ENCODE peak calls at places on chromosome 11, in six cellular contexts. J is left ventricle myocardium inferior; Q is lower lobe of right lung; S is CD8-positive, alpha-beta T cell; U is Peyer's patch; N is mammary epithelial cell. R is an unnamed sample. For H3K9me3, the result is how much of the 10 kb centered on the place peaks cover.

GRCh38 chr11:33383920-33384209 is 126.7 kb downstream of the HIPK3 start:
- DNase-seq in Q (no peak), N (no peak), U (no peak), J (no peak), S (no peak), R (no peak)

GRCh38 chr11:132177106-132177505 is 806.7 kb downstream of the NTM start:
- DNase-seq in J (no peak), S (no peak), Q (no peak), N (peak), U (no peak), R (no peak)

GRCh38 chr11:93225642-93226041 is 27.9 kb upstream of the SLC36A4 start:
- DNase-seq in U (no peak), S (no peak), J (no peak), Q (no peak), N (no peak), R (no peak)

GRCh38 chr11:98616256-98616655 is 404.5 kb upstream of the CNTN5 start:
- DNase-seq in N (no peak), J (no peak), U (no peak), S (no peak), Q (no peak), R (no peak)

GRCh38 chr11:93389737-93390136 is 59.2 kb downstream of the DEUP1 start:
- DNase-seq in Q (no peak), N (peak), U (no peak), S (no peak), J (no peak), R (no peak)

GRCh38 chr11:34459507-34460162 is 20.9 kb downstream of the CAT start:
- DNase-seq in S (no peak), Q (no peak), U (no peak), J (no peak), N (no peak), R (no peak)

GRCh38 chr11:7688238-7688826 is 15.0 kb upstream of the CYB5R2 start:
- DNase-seq in Q (no peak), U (no peak), J (no peak), N (peak), S (no peak), R (no peak)

GRCh38 chr11:316031-316701 is 2.3 kb downstream of the IFITM1 start:
- DNase-seq in J (peak), N (no peak), U (peak), Q (peak), S (peak), R (peak)

GRCh38 chr11:101880208-101880607 is 34.6 kb upstream of the CEP126 start:
- DNase-seq in N (peak), Q (no peak), S (no peak), U (no peak), J (no peak), R (no peak)

GRCh38 chr11:127110542-127110941 is 110.0 kb upstream of the KIRREL3 start:
- DNase-seq in N (no peak), Q (no peak), J (no peak), U (no peak), S (no peak), R (no peak)

GRCh38 chr11:128725630-128726461 is 32.0 kb downstream of the FLI1 start:
- DNase-seq in S (peak), J (no peak), U (peak), Q (no peak), N (peak), R (no peak)

GRCh38 chr11:42465613-42466012 is 846.2 kb upstream of the API5 start:
- DNase-seq in S (no peak), Q (no peak), U (no peak), J (no peak), N (no peak), R (no peak)

GRCh38 chr11:106389096-106389495 is 311.6 kb downstream of the AASDHPPT start:
- DNase-seq in S (no peak), Q (no peak), J (no peak), N (peak), U (no peak), R (no peak)

GRCh38 chr11:3006505-3007260 is 14.6 kb upstream of the NAP1L4 start:
- DNase-seq in Q (peak), U (no peak), N (no peak), S (peak), J (no peak), R (peak)

GRCh38 chr11:65625628-65626342 is 10.2 kb downstream of the PCNX3 start:
- DNase-seq in J (peak), N (no peak), U (peak), Q (peak), S (peak), R (peak)

GRCh38 chr11:8512547-8512946 is 81.5 kb downstream of the STK33 start:
- DNase-seq in S (no peak), N (peak), U (no peak), J (no peak), Q (no peak), R (no peak)

GRCh38 chr11:7892751-7893356 is 38.2 kb downstream of the OR10A6 start:
- DNase-seq in N (peak), S (no peak), Q (no peak), J (no peak), U (no peak), R (no peak)

GRCh38 chr11:125330462-125331325 is 165.4 kb downstream of the FEZ1 start:
- DNase-seq in S (no peak), U (no peak), Q (no peak), J (no peak), N (no peak), R (no peak)

GRCh38 chr11:124643605-124644425 is 21.2 kb downstream of the TBRG1 start:
- DNase-seq in J (no peak), U (no peak), Q (no peak), N (peak), S (no peak), R (no peak)

GRCh38 chr11:45409587-45409986 is 123.4 kb upstream of the SYT13 start:
- DNase-seq in U (no peak), S (no peak), J (no peak), Q (no peak), N (no peak), R (no peak)

GRCh38 chr11:19705936-19706335 is 6.7 kb upstream of the NAV2 start:
- DNase-seq in S (no peak), Q (no peak), N (no peak), U (no peak), J (no peak), R (no peak)

GRCh38 chr11:102452461-102453285 is at the start of gene TMEM123:
- DNase-seq in S (peak), U (peak), Q (peak), J (peak), N (peak), R (peak)

GRCh38 chr11:123682976-123683375 is 28.6 kb upstream of the SCN3B start:
- DNase-seq in N (no peak), Q (no peak), S (no peak), U (no peak), J (no peak), R (no peak)

GRCh38 chr11:6617315-6617781 is 1.9 kb downstream of the TPP1 start:
- DNase-seq in U (no peak), Q (no peak), J (no peak), N (no peak), S (no peak), R (no peak)

GRCh38 chr11:71222318-71223080 is 29.9 kb downstream of the SHANK2 start:
- DNase-seq in Q (peak), U (peak), N (no peak), S (no peak), J (peak), R (peak)

GRCh38 chr11:64233913-64234839 is at the start of gene VEGFB:
- DNase-seq in J (peak), Q (peak), U (peak), S (peak), N (peak), R (peak)

GRCh38 chr11:8192016-8192895 is 23.4 kb upstream of the RIC3 start:
- DNase-seq in Q (peak), N (peak), S (peak), U (peak), J (peak), R (no peak)

GRCh38 chr11:116887909-116888556 is 50.6 kb upstream of the APOA1 start:
- DNase-seq in N (no peak), S (no peak), Q (no peak), U (no peak), J (peak), R (no peak)

GRCh38 chr11:65917434-65918210 is 1.2 kb downstream of the C11orf68 start:
- DNase-seq in U (no peak), J (no peak), Q (no peak), S (no peak), N (no peak), R (peak)

GRCh38 chr11:10452211-10452767 is 2.8 kb upstream of the AMPD3 start:
- DNase-seq in J (no peak), U (no peak), S (no peak), N (no peak), Q (no peak), R (no peak)

GRCh38 chr11:76637491-76638266 is 32.9 kb downstream of the LRRC32 start:
- DNase-seq in Q (peak), N (no peak), U (peak), S (no peak), J (peak), R (peak)
- H3K27ac ChIP-seq in Q (peak), N (no peak), U (peak), S (no peak), J (peak), R (peak)

GRCh38 chr11:61567286-61568061 is 13.4 kb downstream of the SYT7 start:
- DNase-seq in Q (peak), J (peak), S (peak), U (peak), N (peak), R (peak)
- TF ChIP-seq CTCF in Q (peak), J (peak), S (no peak), U (peak), N (peak), R (peak)

GRCh38 chr11:60679879-60680278 is 19.5 kb upstream of the MS4A8 start:
- DNase-seq in J (no peak), Q (no peak), S (no peak), N (no peak), U (no peak), R (no peak)
- H3K9me3 ChIP-seq in J (under half), Q (under half), S (under half), N (under half), U (under half), R (under half)

GRCh38 chr11:76653674-76654309 is 16.8 kb downstream of the LRRC32 start:
- DNase-seq in U (peak), Q (no peak), S (no peak), N (no peak), J (peak), R (no peak)
- H3K27ac ChIP-seq in U (peak), Q (peak), S (no peak), N (no peak), J (peak), R (peak)

DNA sequence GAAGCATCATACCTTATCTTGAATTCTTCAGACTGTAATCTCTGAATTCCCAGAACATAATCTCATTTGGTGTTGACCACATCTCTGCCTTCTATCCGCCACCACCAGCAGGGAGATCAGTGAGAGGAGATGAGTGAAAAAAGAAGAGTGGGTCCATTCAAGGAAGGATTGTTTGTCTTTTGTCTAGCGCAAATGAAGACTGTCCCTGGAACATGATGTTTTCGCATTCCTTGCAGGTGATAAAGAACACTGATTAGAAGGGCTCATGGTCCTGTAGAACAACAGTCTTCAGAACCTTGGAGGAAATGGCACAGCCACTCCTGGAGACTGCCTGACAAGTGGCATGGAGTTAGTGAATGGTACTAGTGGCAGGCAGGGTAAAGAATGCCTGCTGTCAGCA is 869.6 kb downstream of the JRKL start:
- DNase-seq in J (no peak), S (no peak), N (no peak), U (no peak), Q (no peak), R (no peak)
- TF ChIP-seq CTCF in J (no peak), S (no peak), N (no peak), U (no peak), Q (no peak), R (no peak)

R was measured in upper lobe of right lung.